ENCODE peak calls at places on chromosomes 4 and X, in seven cellular contexts. T, Z, J, X, B, V and D are unnamed samples. For H3K27me3 and H3K36me3, the result is how much of the 10 kb centered on the place peaks cover.

GRCh38 chrX:124383367-124383766 is 37.0 kb downstream of the SH2D1A start:
- DNase-seq in T (no peak), Z (no peak), J (no peak), X (no peak), B (no peak), V (no peak), D (no peak)

GRCh38 chrX:123859409-123859827 is 435 bp upstream of the XIAP start:
- DNase-seq in T (no peak), Z (no peak), J (no peak), X (no peak), B (no peak), V (no peak), D (peak)

GRCh38 chrX:53674581-53674980 is 11.9 kb downstream of the HUWE1 start:
- DNase-seq in T (no peak), Z (no peak), J (no peak), X (no peak), B (no peak), V (no peak), D (no peak)

GRCh38 chr4:182289809-182290208 is 46.6 kb downstream of the TENM3 start:
- DNase-seq in T (no peak), Z (no peak), J (no peak), X (no peak), B (no peak), V (no peak), D (no peak)

GRCh38 chr4:171714791-171715454 is 98.3 kb upstream of the GALNTL6 start:
- DNase-seq in T (no peak), Z (no peak), J (no peak), X (no peak), B (no peak), V (no peak), D (no peak)

GRCh38 chrX:119605398-119605738 is 856 bp downstream of the NKRF start:
- DNase-seq in T (peak), Z (no peak), J (peak), X (no peak), B (no peak), V (no peak), D (peak)

GRCh38 chrX:130778773-130779172 is 124.2 kb downstream of the ENOX2 start:
- DNase-seq in T (no peak), Z (no peak), J (no peak), X (no peak), B (no peak), V (no peak), D (no peak)

GRCh38 chr4:128355301-128355700 is 67.7 kb upstream of the PGRMC2 start:
- DNase-seq in T (no peak), Z (no peak), J (no peak), X (no peak), B (no peak), V (no peak), D (peak)

GRCh38 chr4:139208404-139208945 is 31.5 kb upstream of the ELF2 start:
- DNase-seq in T (no peak), Z (no peak), J (no peak), X (no peak), B (no peak), V (no peak), D (no peak)

GRCh38 chr4:142901166-142901662 is 55.1 kb upstream of the INPP4B start:
- DNase-seq in T (no peak), Z (no peak), J (no peak), X (no peak), B (no peak), V (no peak), D (no peak)

GRCh38 chrX:134074151-134074550 is 88.8 kb upstream of the GPC3 start:
- DNase-seq in T (no peak), Z (no peak), J (peak), X (no peak), B (no peak), V (no peak), D (no peak)

GRCh38 chr4:10898072-10898471 is 213.5 kb upstream of the CLNK start:
- DNase-seq in T (no peak), Z (no peak), J (no peak), X (no peak), B (no peak), V (no peak), D (no peak)

GRCh38 chrX:46588263-46588662 is 14.7 kb downstream of the CHST7 start:
- DNase-seq in T (no peak), Z (peak), J (no peak), X (peak), B (peak), V (peak), D (peak)

GRCh38 chr4:128847074-128847724 is 37.7 kb downstream of the JADE1 start:
- DNase-seq in T (no peak), Z (no peak), J (no peak), X (no peak), B (no peak), V (no peak), D (no peak)

GRCh38 chr4:48436318-48436717 is 46.8 kb upstream of the SLC10A4 start:
- DNase-seq in T (no peak), Z (no peak), J (no peak), X (no peak), B (no peak), V (no peak), D (no peak)

GRCh38 chr4:100357542-100357941 is 160.3 kb downstream of the EMCN start:
- DNase-seq in T (no peak), Z (no peak), J (no peak), X (no peak), B (no peak), V (no peak), D (no peak)

GRCh38 chrX:134929813-134930212 is 61.0 kb upstream of the SMIM10 start:
- DNase-seq in T (no peak), Z (no peak), J (no peak), X (no peak), B (no peak), V (no peak), D (no peak)

GRCh38 chr4:2066571-2067445 is 7.7 kb downstream of the NAT8L start:
- DNase-seq in T (no peak), Z (no peak), J (no peak), X (peak), B (peak), V (no peak), D (no peak)

GRCh38 chr4:2067446-2068197 is 8.5 kb downstream of the NAT8L start:
- DNase-seq in T (no peak), Z (no peak), J (no peak), X (peak), B (peak), V (no peak), D (no peak)

GRCh38 chr4:2064276-2064991 is 5.3 kb downstream of the NAT8L start:
- DNase-seq in T (no peak), Z (no peak), J (no peak), X (peak), B (no peak), V (no peak), D (peak)

GRCh38 chr4:2065106-2065930 is 6.2 kb downstream of the NAT8L start:
- DNase-seq in T (no peak), Z (no peak), J (no peak), X (no peak), B (peak), V (no peak), D (no peak)

DNA sequence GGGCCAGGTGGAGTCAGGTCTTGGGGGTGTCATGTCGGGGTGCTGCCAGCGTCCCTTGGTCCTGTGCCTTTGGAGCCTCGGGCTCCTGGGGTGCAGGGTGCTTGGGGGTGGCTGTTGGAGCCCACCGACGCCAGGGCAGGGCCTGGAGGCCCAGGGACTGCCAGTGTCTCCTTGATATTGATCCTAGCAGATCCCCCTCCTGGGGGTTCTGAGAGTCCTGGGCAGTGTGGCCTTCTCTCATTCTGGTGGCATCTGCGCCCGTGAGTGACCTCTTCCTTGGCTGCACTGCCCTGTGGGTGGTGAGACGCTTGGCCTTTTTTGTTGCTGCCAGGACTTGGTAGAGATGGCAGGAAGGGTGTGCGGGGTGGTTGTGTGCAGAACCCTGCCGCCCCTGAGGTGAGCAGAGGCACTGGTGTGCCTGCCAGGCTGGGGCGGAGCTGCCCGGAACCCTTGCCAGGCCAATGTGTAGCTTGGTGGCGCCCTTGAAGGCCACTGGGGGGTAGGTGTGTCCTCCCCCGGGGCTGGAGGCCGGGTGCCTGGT is 7.0 kb downstream of the NAT8L start:
- DNase-seq in T (no peak), Z (no peak), J (no peak), X (peak), B (peak), V (no peak), D (no peak)
- H3K27me3 ChIP-seq in T (under half), Z (under half), J (under half), X (under half), B (under half), V (under half), D (under half)

GRCh38 chr4:56315041-56315440 is 72.2 kb downstream of the AASDH start:
- DNase-seq in T (no peak), Z (no peak), J (no peak), X (no peak), B (no peak), V (no peak), D (no peak)
- H3K36me3 ChIP-seq in T (half or more), Z (under half), J (under half), X (under half), B (under half), V (under half), D (under half)

GRCh38 chrX:110428144-110428543 is 69.5 kb downstream of the RTL9 start:
- DNase-seq in T (no peak), Z (no peak), J (no peak), X (no peak), B (no peak), V (no peak), D (no peak)
- H3K27me3 ChIP-seq in T (under half), Z (under half), J (under half), X (under half), B (under half), V (under half), D (under half)

GRCh38 chrX:1400731-1401471 is 9.0 kb upstream of the SLC25A6 start:
- DNase-seq in T (peak), Z (no peak), J (no peak), X (peak), B (peak), V (no peak), D (peak)
- H3K36me3 ChIP-seq in T (half or more), Z (under half), J (under half), X (under half), B (half or more), V (under half), D (half or more)

DNA sequence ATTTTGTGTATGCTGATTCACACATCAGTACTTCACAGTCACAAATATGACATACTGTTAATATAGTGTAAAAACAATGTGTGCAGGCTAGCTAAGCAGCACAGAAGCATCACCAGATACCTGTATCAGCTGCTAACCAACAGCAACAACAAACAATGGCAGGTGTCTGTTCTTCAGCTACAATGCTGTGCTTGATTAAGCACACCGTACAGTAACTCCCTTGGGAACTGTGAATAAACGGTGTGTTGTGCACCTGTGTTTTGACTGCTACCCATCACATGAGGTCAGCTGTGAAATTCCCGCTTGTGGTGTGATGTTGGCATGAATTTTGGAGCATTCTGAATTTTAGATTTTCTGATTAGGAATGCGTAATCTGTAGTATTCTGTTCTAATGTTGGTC is 379.7 kb upstream of the FAT1 start:
- DNase-seq in T (no peak), Z (no peak), J (no peak), X (no peak), B (no peak), V (no peak), D (no peak)
- H3K27me3 ChIP-seq in T (half or more), Z (under half), J (under half), X (under half), B (under half), V (under half), D (under half)

GRCh38 chr4:184401397-184402171 is 72.8 kb downstream of the IRF2 start:
- DNase-seq in T (no peak), Z (no peak), J (no peak), X (no peak), B (no peak), V (no peak), D (no peak)

GRCh38 chr4:184402239-184402638 is 72.1 kb downstream of the IRF2 start:
- DNase-seq in T (no peak), Z (no peak), J (no peak), X (no peak), B (no peak), V (no peak), D (no peak)

GRCh38 chr4:184403384-184403781 is 71.0 kb downstream of the IRF2 start:
- DNase-seq in T (no peak), Z (no peak), J (no peak), X (no peak), B (no peak), V (no peak), D (no peak)

GRCh38 chr4:184404047-184404446 is 70.3 kb downstream of the IRF2 start:
- DNase-seq in T (no peak), Z (no peak), J (no peak), X (no peak), B (no peak), V (no peak), D (no peak)

DNA sequence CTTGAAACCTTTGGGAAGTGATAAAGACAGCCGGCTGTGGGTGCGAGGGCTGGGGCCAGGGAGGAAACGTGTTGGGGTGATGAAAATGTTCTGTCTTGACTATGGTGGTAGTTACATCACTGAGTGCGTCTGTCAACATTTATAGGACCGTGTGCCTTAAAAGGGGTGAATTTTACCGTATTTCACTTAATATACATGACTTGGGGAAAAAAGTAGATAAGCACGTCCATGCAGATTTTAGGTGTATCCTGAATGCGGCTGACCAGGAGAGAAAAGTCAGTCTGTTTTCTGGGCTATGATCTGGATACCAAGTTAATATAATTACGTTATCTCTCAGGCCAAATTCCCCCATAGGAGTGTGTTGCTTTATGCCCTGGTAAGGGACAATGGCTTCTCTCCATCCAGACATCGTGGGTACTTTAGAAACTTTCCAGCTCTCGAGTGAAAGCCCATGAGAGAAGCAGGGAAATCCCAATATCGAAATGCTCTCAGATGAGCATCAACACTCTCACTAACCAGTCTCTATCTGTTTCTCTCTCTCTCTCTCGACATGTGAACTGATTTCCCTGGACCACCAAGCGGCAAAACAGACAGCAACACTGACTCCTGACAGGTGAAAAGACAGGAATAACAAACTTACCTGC is 71.5 kb downstream of the IRF2 start:
- DNase-seq in T (no peak), Z (no peak), J (no peak), X (no peak), B (no peak), V (no peak), D (no peak)
- H3K36me3 ChIP-seq in T (under half), Z (under half), J (under half), X (under half), B (half or more), V (half or more), D (under half)

DNA sequence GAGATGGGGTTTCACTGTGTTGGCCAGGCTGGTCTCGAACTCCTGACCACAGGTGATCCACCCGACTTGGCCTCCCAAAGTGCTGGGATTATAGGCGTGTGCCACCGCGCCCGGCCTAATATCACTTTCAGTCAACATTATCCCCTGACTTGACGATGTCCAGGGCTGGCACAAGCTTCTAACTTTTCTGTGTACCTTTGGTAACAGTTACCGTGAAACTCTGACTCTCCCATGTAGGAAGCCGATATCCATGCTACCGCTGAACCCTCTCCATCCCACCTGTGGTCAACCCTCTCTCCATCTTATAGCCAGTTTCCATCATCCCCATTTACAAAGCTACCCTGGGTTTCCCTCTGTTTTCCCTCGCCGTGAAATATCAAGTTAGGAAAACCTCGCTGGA is 77.5 kb downstream of the CRLF2 start:
- DNase-seq in T (no peak), Z (no peak), J (no peak), X (no peak), B (peak), V (no peak), D (no peak)
- H3K27me3 ChIP-seq in T (half or more), Z (under half), J (under half), X (under half), B (under half), V (under half), D (under half)

DNA sequence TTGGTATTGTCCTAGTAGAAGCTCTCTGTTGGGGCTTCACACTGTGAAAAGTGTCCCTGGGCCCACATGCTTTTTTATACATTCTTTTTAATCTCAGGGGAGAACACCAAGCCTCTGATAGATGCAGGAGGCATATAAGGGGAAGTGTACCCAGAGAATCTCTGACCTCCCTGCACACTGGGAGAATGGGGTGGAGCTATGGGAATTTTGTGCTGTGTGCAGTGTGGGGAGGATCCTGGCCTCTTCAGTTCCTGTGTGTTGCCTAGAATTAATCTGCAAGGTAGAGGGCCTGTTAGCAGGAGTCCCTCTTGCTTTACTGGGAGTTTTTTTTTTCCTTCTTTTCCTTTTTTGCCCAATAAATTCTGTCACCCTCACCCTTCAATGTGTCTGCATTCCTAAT is 49.2 kb upstream of the SPIN4 start:
- DNase-seq in T (no peak), Z (no peak), J (no peak), X (no peak), B (no peak), V (no peak), D (no peak)
- H3K36me3 ChIP-seq in T (under half), Z (under half), J (under half), X (under half), B (under half), V (under half), D (under half)

DNA sequence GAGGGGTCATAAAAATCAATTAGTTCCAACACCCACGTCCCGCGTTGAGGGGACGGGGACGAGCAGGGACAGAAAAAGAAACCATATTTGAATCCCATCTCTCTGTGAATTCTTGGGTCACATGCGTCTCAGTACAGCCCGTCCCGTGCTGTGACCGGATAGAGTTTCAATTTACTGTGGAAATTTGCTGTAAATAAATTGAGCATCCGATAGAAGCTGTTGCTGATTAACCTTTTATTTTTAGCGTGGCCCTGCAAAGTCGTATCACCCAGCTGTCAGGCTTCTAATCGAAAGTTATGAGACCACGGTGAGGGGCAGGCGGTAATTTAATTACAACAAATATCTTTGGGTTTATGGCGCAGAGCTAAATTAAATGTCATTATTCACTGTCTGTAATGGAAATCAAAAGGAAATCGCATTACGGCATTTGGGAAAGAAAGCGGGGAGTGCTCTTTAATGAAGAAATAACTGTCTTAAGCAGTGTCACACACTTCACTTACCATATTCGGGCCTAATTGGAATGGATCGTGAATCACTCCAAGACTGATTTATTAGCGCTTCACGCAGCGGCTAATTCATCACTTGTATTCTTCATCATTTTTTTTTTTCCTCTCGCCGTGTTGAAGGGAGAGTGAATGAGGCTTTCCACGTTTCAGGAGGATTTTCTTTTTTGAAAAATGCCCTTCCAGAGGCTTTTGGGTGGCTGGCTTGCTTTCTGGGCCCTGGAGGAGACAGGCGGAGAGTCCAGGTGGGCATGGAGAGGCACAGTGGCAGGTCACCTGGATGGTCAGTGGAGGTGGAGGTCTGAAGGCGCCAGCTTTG is 7.3 kb downstream of the SHOX start:
- DNase-seq in T (no peak), Z (no peak), J (no peak), X (no peak), B (no peak), V (no peak), D (no peak)
- H3K27me3 ChIP-seq in T (half or more), Z (under half), J (half or more), X (under half), B (under half), V (under half), D (half or more)